ENCODE peak calls at places on chromosomes 1 and 21, in eight cellular contexts. M, X, S, J, B, I, K and Y are unnamed samples.
A peak's percentile ranks its signal among the peaks of the same experiment; 100 is the strongest.

GRCh38 chr1:151989131-151989868 is 4.4 kb downstream of the S100A10 start:
- DNase-seq in M (peak; percentile 83), X (no peak), S (peak; percentile 88), J (peak; percentile 94), B (no peak), I (peak; percentile 89), K (no peak), Y (no peak)

GRCh38 chr1:96918406-96918805 is 196.8 kb downstream of the PTBP2 start:
- DNase-seq in M (peak; percentile 76), X (no peak), S (peak; percentile 86), J (no peak), B (no peak), I (peak; percentile 70), K (no peak), Y (no peak)

GRCh38 chr21:36661511-36662309 is 37.2 kb upstream of the SIM2 start:
- DNase-seq in M (peak; percentile 48), X (no peak), S (peak; percentile 29), J (peak; percentile 27), B (no peak), I (peak; percentile 44), K (no peak), Y (no peak)

GRCh38 chr1:57222307-57222706 is 201.6 kb downstream of the DAB1 start:
- DNase-seq in M (no peak), X (no peak), S (no peak), J (no peak), B (no peak), I (no peak), K (no peak), Y (no peak)

GRCh38 chr1:27405074-27405473 is 12.7 kb downstream of the GPR3 start:
- DNase-seq in M (peak; percentile 30), X (no peak), S (peak; percentile 88), J (no peak), B (no peak), I (peak; percentile 80), K (no peak), Y (no peak)

GRCh38 chr1:151549199-151549598 is 9.1 kb downstream of the TUFT1 start:
- DNase-seq in M (no peak), X (no peak), S (no peak), J (no peak), B (no peak), I (no peak), K (no peak), Y (no peak)

GRCh38 chr1:91012196-91012595 is 9.6 kb downstream of the ZNF644 start:
- DNase-seq in M (no peak), X (no peak), S (no peak), J (no peak), B (no peak), I (no peak), K (no peak), Y (no peak)

GRCh38 chr21:37749132-37749531 is 167.1 kb downstream of the KCNJ6 start:
- DNase-seq in M (no peak), X (no peak), S (no peak), J (peak; percentile 48), B (no peak), I (no peak), K (no peak), Y (no peak)

GRCh38 chr1:183909672-183910071 is 104.8 kb downstream of the RGL1 start:
- DNase-seq in M (no peak), X (no peak), S (no peak), J (no peak), B (no peak), I (no peak), K (no peak), Y (no peak)

GRCh38 chr1:147541672-147542548 is 609 bp downstream of the BCL9 start:
- DNase-seq in M (peak; percentile 39), X (peak; percentile 76), S (peak; percentile 7), J (peak; percentile 13), B (no peak), I (peak; percentile 61), K (peak; percentile 44), Y (no peak)

GRCh38 chr1:220876511-220877347 is 2.5 kb upstream of the HLX start:
- DNase-seq in M (no peak), X (no peak), S (peak; percentile 55), J (no peak), B (peak; percentile 51), I (peak; percentile 53), K (no peak), Y (no peak)